ENCODE peak calls at places on chromosomes 3 and 15, in four cellular contexts. A is body of pancreas, G is H9, P is heart right ventricle. S is an unnamed sample. For H3K27me3, the result is how much of the 10 kb centered on the place peaks cover.

GRCh38 chr3:42802876-42803799 is 1.2 kb downstream of the HIGD1A start:
- DNase-seq in A (peak), G (peak), P (no peak), S (peak)

GRCh38 chr3:52023860-52024764 is 28.4 kb upstream of the RPL29 start:
- DNase-seq in A (no peak), G (no peak), P (no peak), S (no peak)

GRCh38 chr15:44045217-44045616 is 149.9 kb downstream of the FRMD5 start:
- DNase-seq in A (no peak), G (no peak), P (no peak), S (no peak)

GRCh38 chr3:57163751-57164150 is 1.4 kb downstream of the IL17RD start:
- DNase-seq in A (no peak), G (no peak), P (no peak), S (no peak)

GRCh38 chr15:51369451-51369761 is 28.0 kb downstream of the GLDN start:
- DNase-seq in A (no peak), G (no peak), P (no peak), S (no peak)

GRCh38 chr15:77025471-77025901 is 30.6 kb downstream of the PSTPIP1 start:
- DNase-seq in A (peak), G (peak), P (no peak), S (no peak)

GRCh38 chr15:75620776-75621536 is 4.6 kb downstream of the SNUPN start:
- DNase-seq in A (peak), G (no peak), P (peak), S (peak)

GRCh38 chr3:94525039-94525438 is 462.2 kb downstream of the NSUN3 start:
- DNase-seq in A (no peak), G (peak), P (peak), S (peak)

GRCh38 chr3:41202834-41203345 is 3.6 kb downstream of the CTNNB1 start:
- DNase-seq in A (no peak), G (no peak), P (peak), S (peak)

GRCh38 chr3:126442099-126442848 is 33.4 kb downstream of the ZXDC start:
- DNase-seq in A (no peak), G (no peak), P (peak), S (peak)

GRCh38 chr15:96367436-96368200 is 37.1 kb downstream of the NR2F2 start:
- DNase-seq in A (no peak), G (peak), P (no peak), S (no peak)

GRCh38 chr15:31525988-31526665 is 199.5 kb downstream of the KLF13 start:
- DNase-seq in A (no peak), G (no peak), P (no peak), S (no peak)

GRCh38 chr3:9222956-9223639 is 26.3 kb downstream of the SRGAP3 start:
- DNase-seq in A (no peak), G (no peak), P (no peak), S (no peak)

GRCh38 chr15:52392008-52392687 is 96.5 kb upstream of the MYO5C start:
- DNase-seq in A (no peak), G (peak), P (no peak), S (no peak)

GRCh38 chr3:188526057-188526456 is 372.1 kb downstream of the LPP start:
- DNase-seq in A (no peak), G (no peak), P (no peak), S (no peak)

GRCh38 chr3:69541059-69541471 is 155.2 kb upstream of the FRMD4B start:
- DNase-seq in A (no peak), G (peak), P (no peak), S (no peak)

GRCh38 chr3:198067416-198067815 is 107.4 kb downstream of the LMLN start:
- DNase-seq in A (no peak), G (no peak), P (no peak), S (no peak)

GRCh38 chr15:89416339-89417183 is 79.8 kb downstream of the RHCG start:
- DNase-seq in A (peak), G (peak), P (peak), S (peak)

GRCh38 chr3:160016972-160017371 is 28.3 kb downstream of the IL12A start:
- DNase-seq in A (no peak), G (no peak), P (no peak), S (no peak)

GRCh38 chr3:185308126-185308754 is 54.4 kb upstream of the EHHADH start:
- DNase-seq in A (peak), G (peak), P (peak), S (peak)

GRCh38 chr3:32175607-32176197 is 62.8 kb upstream of the CMTM8 start:
- DNase-seq in A (peak), G (peak), P (peak), S (peak)

GRCh38 chr3:116129187-116129945 is 315.9 kb downstream of the LSAMP start:
- DNase-seq in A (no peak), G (no peak), P (no peak), S (peak)

GRCh38 chr3:28399196-28399595 is 50.6 kb upstream of the AZI2 start:
- DNase-seq in A (no peak), G (no peak), P (no peak), S (no peak)

GRCh38 chr15:94584833-94585244 is 353.5 kb downstream of the MCTP2 start:
- DNase-seq in A (no peak), G (no peak), P (peak), S (no peak)

GRCh38 chr15:94582368-94582767 is 351.0 kb downstream of the MCTP2 start:
- DNase-seq in A (no peak), G (peak), P (peak), S (peak)

GRCh38 chr15:94576889-94577533 is 345.6 kb downstream of the MCTP2 start:
- DNase-seq in A (peak), G (peak), P (peak), S (peak)

GRCh38 chr15:94579261-94579660 is 347.9 kb downstream of the MCTP2 start:
- DNase-seq in A (no peak), G (no peak), P (no peak), S (no peak)

DNA sequence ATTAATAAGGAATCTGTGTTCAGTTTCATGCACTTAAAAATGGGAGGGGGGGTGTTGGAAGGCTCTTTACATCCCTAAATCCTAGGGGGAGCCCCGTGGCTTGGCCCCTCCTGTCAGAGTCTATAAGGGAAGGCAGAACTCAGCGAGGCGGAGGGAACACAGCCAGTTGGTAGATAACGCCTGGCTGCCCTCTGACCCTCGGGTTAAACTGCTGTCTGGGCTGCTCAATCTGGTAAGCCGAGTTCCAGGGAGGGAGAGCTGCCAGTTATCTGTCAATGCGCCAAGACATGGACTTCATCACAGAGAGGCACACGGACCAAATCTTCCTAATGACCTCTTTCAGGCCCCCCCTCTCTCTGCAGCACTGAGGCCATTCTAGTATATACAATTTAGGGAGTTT is 348.8 kb downstream of the MCTP2 start:
- DNase-seq in A (no peak), G (no peak), P (no peak), S (no peak)
- TF ChIP-seq CTCF in A (no peak), G (no peak), P (no peak), S (no peak)

DNA sequence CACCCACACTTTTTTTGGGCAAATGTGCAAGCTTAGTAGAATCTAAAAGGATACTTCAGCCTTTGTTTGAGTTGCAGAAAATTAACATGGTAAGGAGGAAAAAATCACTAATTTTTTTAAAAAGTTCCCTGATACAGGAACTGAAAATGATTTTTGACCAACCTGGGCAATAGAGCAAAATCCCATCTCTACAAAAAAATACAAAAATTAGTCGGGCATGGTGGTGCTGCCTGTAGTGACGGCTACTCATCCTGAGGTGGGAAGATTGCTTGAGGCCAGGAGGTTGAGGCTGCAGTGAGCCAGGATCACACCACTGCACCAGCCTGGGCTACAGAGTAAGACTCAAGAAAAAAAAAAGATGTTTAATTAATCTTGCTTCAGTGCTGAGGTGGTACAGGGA is 10.6 kb upstream of the GABPB1 start:
- DNase-seq in A (no peak), G (no peak), P (no peak), S (no peak)
- H3K27me3 ChIP-seq in A (under half), G (under half), P (under half), S (under half)

GRCh38 chr3:182490601-182491485 is 302.5 kb upstream of the ATP11B start:
- DNase-seq in A (no peak), G (no peak), P (no peak), S (no peak)
- TF ChIP-seq CTCF in A (no peak), G (peak), P (peak), S (no peak)

GRCh38 chr3:4845882-4846281 is 133.4 kb upstream of the BHLHE40 start:
- DNase-seq in A (no peak), G (no peak), P (no peak), S (no peak)

GRCh38 chr3:4841783-4842440 is 137.3 kb upstream of the BHLHE40 start:
- DNase-seq in A (no peak), G (no peak), P (no peak), S (no peak)

GRCh38 chr3:4846529-4846928 is 132.7 kb upstream of the BHLHE40 start:
- DNase-seq in A (no peak), G (no peak), P (no peak), S (no peak)

GRCh38 chr3:4841225-4841624 is 138.0 kb upstream of the BHLHE40 start:
- DNase-seq in A (no peak), G (no peak), P (no peak), S (no peak)

DNA sequence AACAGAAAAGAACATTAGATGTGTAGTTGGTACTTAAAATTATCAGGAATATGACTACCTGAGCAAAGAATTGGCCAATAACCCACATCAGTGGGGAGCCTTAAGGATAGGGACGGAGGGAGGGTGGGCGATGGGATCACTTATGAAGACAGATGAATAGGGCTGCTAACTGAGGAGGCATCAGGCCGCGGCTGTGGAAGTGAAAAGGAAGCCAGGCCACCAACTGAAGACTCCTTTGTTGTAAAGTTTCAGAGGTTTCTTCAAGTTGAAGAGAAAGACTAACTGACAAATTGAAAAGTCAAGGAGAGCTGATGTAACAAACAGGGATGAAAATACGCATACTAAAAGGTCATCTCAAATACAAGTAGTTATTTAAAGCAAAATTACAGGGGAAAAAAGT is 135.6 kb upstream of the BHLHE40 start:
- DNase-seq in A (no peak), G (no peak), P (no peak), S (no peak)
- H3K27me3 ChIP-seq in A (under half), G (under half), P (under half), S (under half)

GRCh38 chr3:71512544-71512943 is 71.0 kb downstream of the FOXP1 start:
- DNase-seq in A (no peak), G (no peak), P (no peak), S (no peak)

GRCh38 chr3:71511037-71511436 is 72.5 kb downstream of the FOXP1 start:
- DNase-seq in A (no peak), G (no peak), P (no peak), S (no peak)

GRCh38 chr3:71513081-71513480 is 70.4 kb downstream of the FOXP1 start:
- DNase-seq in A (no peak), G (no peak), P (no peak), S (no peak)

GRCh38 chr3:71511446-71511845 is 72.1 kb downstream of the FOXP1 start:
- DNase-seq in A (no peak), G (no peak), P (no peak), S (no peak)

DNA sequence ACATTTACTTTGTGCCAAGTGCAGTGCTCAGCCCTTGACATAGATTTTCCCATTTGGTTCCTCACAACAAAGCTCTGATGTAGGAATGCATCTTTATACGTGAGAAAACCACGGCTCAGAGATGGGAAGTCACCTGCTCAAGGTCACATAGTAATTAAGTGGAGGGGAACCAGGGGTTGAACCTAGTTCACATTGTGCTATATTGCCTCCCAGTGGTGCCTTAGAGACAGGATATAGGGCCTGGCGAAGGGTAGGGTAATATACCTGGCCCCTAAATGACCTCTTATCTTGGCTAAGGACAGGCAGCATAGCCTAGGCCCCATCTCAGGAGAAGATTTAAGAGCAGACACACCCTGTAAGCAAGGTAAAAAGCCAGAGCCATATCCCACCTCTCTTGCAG is 71.5 kb downstream of the FOXP1 start:
- DNase-seq in A (no peak), G (peak), P (no peak), S (no peak)
- TF ChIP-seq CTCF in A (no peak), G (peak), P (no peak), S (no peak)

GRCh38 chr15:41487802-41488201 is 5.9 kb upstream of the ITPKA start:
- DNase-seq in A (no peak), G (no peak), P (no peak), S (no peak)
- H3K27me3 ChIP-seq in A (under half), G (under half), P (under half), S (under half)